ENCODE peak calls at places on chromosomes 2 and 18, in nine cellular contexts. Z is CD8-positive, alpha-beta T cell; W is heart left ventricle; Q is fibroblast of lung; M is tibial nerve; K is IMR-90; I is foreskin keratinocyte; O is K562; C is cardiac muscle cell. J is an unnamed sample. For H3K4me1, the result is how much of the 10 kb centered on the place peaks cover.

GRCh38 chr2:60661073-60661738 is 94.9 kb upstream of the PAPOLG start:
- DNase-seq in O (no peak), I (no peak), W (no peak), C (no peak), M (no peak), Z (no peak), K (no peak), Q (no peak), J (no peak)

GRCh38 chr2:108555572-108555971 is 21.3 kb downstream of the LIMS1 start:
- DNase-seq in O (no peak), I (no peak), Z (no peak), M (no peak), C (no peak), W (no peak), Q (no peak), K (no peak), J (no peak)

GRCh38 chr18:78709271-78709809 is 270.3 kb upstream of the SALL3 start:
- DNase-seq in Q (no peak), W (no peak), O (no peak), M (no peak), K (no peak), Z (no peak), I (no peak), C (no peak), J (peak)

GRCh38 chr2:115163572-115163971 is 721.1 kb downstream of the DPP10 start:
- DNase-seq in K (no peak), Z (no peak), I (no peak), M (no peak), Q (no peak), C (no peak), O (no peak), W (no peak), J (no peak)

GRCh38 chr2:158610059-158610458 is 153.3 kb downstream of the PKP4 start:
- DNase-seq in I (no peak), O (no peak), K (no peak), Q (no peak), W (no peak), Z (no peak), M (no peak), C (no peak), J (no peak)

GRCh38 chr2:182057002-182057401 is 71.3 kb downstream of the PPP1R1C start:
- DNase-seq in W (no peak), M (no peak), I (no peak), C (no peak), Z (no peak), Q (no peak), O (no peak), K (no peak), J (no peak)

GRCh38 chr18:74517236-74517630 is 17.1 kb upstream of the CNDP1 start:
- DNase-seq in W (no peak), K (no peak), Z (no peak), M (no peak), C (no peak), O (no peak), I (no peak), Q (no peak), J (no peak)

GRCh38 chr2:174846941-174847938 is 83.0 kb upstream of the CHRNA1 start:
- DNase-seq in I (peak), Z (no peak), Q (peak), W (peak), K (peak), C (peak), O (no peak), M (no peak), J (no peak)

GRCh38 chr2:1929962-1930361 is 185.6 kb upstream of the PXDN start:
- DNase-seq in C (peak), Z (no peak), K (no peak), M (no peak), W (no peak), I (no peak), Q (no peak), O (no peak), J (no peak)

GRCh38 chr18:7856733-7857132 is 289.6 kb downstream of the PTPRM start:
- DNase-seq in Q (peak), I (peak), W (no peak), C (no peak), O (no peak), M (no peak), Z (no peak), K (peak), J (no peak)

GRCh38 chr2:100260712-100261620 is 61.3 kb downstream of the LONRF2 start:
- DNase-seq in I (no peak), W (peak), Z (no peak), O (peak), M (peak), K (peak), Q (peak), C (peak), J (peak)

GRCh38 chr2:86791574-86791973 is 861 bp upstream of the CD8A start:
- DNase-seq in Z (no peak), K (no peak), O (no peak), C (no peak), W (no peak), Q (no peak), I (no peak), M (no peak), J (no peak)

GRCh38 chr2:18910843-18911242 is 321.5 kb upstream of the NT5C1B start:
- DNase-seq in Z (no peak), M (no peak), W (no peak), C (no peak), K (peak), Q (peak), O (no peak), I (peak), J (no peak)

GRCh38 chr2:99867690-99868089 is 274.7 kb downstream of the AFF3 start:
- DNase-seq in Q (peak), K (peak), C (no peak), M (no peak), I (peak), O (peak), Z (no peak), W (no peak), J (no peak)

GRCh38 chr2:122100371-122101150 is 345.1 kb downstream of the TSN start:
- DNase-seq in Z (no peak), W (no peak), O (no peak), Q (peak), K (peak), I (no peak), M (no peak), C (no peak), J (no peak)

GRCh38 chr18:51275712-51276473 is 78.4 kb upstream of the MEX3C start:
- DNase-seq in C (peak), W (peak), Q (peak), O (peak), K (peak), Z (no peak), M (no peak), I (no peak), J (no peak)

GRCh38 chr2:241895732-241896641 is 26.5 kb downstream of the RTP5 start:
- DNase-seq in I (no peak), Q (peak), K (peak), M (peak), C (peak), O (no peak), W (no peak), Z (no peak), J (peak)

GRCh38 chr2:67649331-67650071 is 252.4 kb downstream of the ETAA1 start:
- DNase-seq in C (peak), Z (no peak), W (peak), I (no peak), K (peak), O (no peak), M (no peak), Q (peak), J (peak)

DNA sequence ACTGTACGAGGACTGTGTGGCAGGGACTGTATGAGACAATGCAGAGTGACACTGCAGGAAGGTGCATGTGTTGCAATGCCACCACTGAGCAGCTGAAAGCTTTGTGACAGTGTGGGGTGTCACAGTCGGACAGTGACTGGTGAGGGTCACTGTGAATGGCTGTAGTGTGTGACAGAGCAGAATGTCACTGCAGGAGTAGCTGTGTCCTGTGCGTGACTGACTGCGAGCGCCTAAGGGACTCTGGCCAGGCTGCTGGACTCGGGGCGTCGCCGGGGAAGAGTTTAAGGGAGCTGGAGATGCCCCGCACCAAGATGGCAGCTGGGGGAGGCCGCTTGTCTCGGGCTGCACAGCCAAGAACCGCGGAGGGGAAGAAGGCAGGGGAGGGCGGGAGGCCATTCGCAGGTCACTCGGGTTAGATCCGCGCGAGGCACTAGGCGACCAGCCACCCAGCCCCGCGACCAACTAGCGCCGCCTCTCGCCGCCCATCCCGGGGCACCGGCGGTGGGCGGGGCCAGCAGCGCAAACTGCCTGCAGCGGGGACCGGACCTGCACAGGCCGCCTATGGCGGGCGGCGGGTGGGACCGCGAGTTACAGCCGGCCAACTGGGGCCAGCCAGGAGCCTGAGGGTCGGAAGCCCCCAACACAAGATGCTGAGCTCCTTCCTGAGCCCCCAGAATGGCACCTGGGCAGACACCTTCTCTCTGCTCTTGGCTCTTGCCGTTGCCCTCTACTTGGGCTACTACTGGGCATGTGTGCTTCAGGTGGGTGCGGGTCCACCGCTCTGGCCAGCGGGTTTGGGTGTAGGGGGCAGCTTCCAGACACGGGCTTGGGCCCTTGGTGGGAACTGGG is at the start of gene ABHD1:
- DNase-seq in K (no peak), Z (peak), O (peak), M (peak), W (peak), Q (peak), I (no peak), C (peak), J (peak)
- H3K4me1 ChIP-seq in K (under half), Z (under half), O (under half), M (under half), W (under half), Q (under half), I (under half), C (under half), J (under half)

GRCh38 chr2:166181813-166182154 is 54.0 kb upstream of the SCN1A start:
- DNase-seq in O (no peak), I (no peak), Q (no peak), K (no peak), C (no peak), Z (no peak), W (no peak), M (no peak), J (no peak)
- H3K4me1 ChIP-seq in O (under half), I (under half), Q (under half), K (under half), C (under half), Z (under half), W (under half), M (under half), J (under half)

DNA sequence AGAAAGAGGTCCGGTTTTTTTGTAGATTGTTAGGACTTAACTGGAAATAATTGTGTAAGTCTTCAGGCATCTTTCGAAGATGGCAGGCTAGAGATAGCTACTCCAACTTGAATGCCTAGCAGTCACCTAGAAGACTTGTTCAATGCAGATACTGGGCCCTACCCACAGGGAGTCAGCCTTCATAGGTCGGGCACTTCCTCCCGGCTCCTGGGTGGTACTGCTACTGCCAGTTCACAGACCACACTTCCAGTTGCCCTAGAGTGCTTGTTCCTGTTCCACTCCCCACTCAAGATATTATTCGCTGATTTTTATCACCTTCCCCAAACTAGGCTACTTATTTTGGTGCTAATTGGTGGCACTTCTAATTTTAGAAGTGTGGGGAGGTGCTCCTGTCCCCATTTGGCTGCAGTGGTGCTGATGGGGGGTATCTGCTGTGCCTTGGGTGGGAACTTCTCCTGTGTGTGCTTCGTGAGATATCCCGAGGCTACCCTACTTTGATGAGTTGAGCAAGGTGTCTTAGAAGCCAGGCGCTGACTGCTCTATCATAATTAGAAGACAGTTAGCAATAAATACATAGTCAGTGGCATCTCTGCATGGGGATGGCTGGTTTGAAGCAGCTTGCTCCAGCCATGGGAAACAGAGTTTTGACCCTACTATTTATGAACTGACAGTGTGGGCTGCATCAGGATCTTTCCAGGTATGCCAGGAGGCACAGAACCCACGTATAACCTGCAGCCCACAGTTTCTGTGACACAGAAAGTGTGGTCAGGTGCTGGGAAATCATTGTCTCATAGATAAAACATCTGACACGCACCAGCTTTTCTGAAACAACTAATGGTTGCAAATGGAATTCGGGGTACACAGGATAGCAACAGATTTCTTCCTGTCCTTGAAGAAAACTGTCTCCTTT is 34.5 kb downstream of the INPP4A start:
- DNase-seq in M (no peak), Z (no peak), C (no peak), W (no peak), K (no peak), I (no peak), O (no peak), Q (no peak), J (no peak)
- H3K4me1 ChIP-seq in M (under half), Z (half or more), C (under half), W (half or more), K (under half), I (under half), O (under half), Q (under half), J (under half)

DNA sequence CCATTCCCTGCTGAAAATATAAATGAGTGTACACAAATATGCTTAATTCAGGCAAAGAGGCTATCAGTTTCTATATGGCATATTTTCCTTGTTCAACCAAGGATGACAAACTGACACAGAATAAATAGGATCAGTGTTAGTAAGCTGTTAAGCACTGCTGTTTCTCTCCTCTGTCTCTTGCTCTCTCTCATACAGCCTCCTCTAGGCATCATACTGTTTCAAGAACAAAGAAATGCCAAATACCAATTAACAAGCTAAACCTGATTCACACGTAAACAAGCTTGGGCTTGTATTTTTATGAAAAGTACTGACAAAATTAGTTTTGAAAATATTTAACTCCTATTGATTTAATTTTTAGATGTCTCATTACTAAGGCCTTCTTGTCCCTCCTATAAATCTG is 1027.2 kb upstream of the ACVR2A start:
- DNase-seq in K (no peak), M (no peak), W (no peak), Z (no peak), O (no peak), I (peak), Q (no peak), C (no peak), J (no peak)
- H3K4me1 ChIP-seq in K (under half), M (under half), W (under half), Z (under half), O (under half), I (half or more), Q (under half), C (under half), J (under half)